ENCODE peak calls at places on chromosomes 13 and 19, in four cellular contexts. One of them, this sample, is unnamed.

GRCh38 chr13:66974174-66974573 is 256.0 kb downstream of the PCDH9 start:
- DNase-seq in K562: no peak
- DNase-seq in GM12878: no peak
- DNase-seq in HepG2: no peak
- DNase-seq in this sample: no peak

GRCh38 chr13:35675651-35676050 is 199.2 kb upstream of the MAB21L1 start:
- DNase-seq in K562: no peak
- DNase-seq in HepG2: no peak
- DNase-seq in GM12878: no peak
- DNase-seq in this sample: no peak

GRCh38 chr19:54572696-54573311 is 786 bp upstream of the LILRA2 start:
- DNase-seq in HepG2: no peak
- DNase-seq in GM12878: no peak
- DNase-seq in K562: peak
- DNase-seq in this sample: no peak

GRCh38 chr13:27744861-27745260 is 47.4 kb upstream of the GSX1 start:
- DNase-seq in GM12878: no peak
- DNase-seq in HepG2: no peak
- DNase-seq in K562: no peak
- DNase-seq in this sample: peak

GRCh38 chr19:6765738-6766356 is 1.4 kb downstream of the SH2D3A start:
- DNase-seq in GM12878: no peak
- DNase-seq in K562: no peak
- DNase-seq in HepG2: peak
- DNase-seq in this sample: peak

GRCh38 chr13:79805317-79805716 is 324.4 kb downstream of the NDFIP2 start:
- DNase-seq in K562: no peak
- DNase-seq in HepG2: no peak
- DNase-seq in GM12878: no peak
- DNase-seq in this sample: no peak

GRCh38 chr19:18144361-18144760 is 8.6 kb upstream of the PIK3R2 start:
- DNase-seq in GM12878: no peak
- DNase-seq in K562: no peak
- DNase-seq in HepG2: no peak
- DNase-seq in this sample: no peak

GRCh38 chr19:18674616-18675015 is 8.9 kb upstream of the CRTC1 start:
- DNase-seq in HepG2: no peak
- DNase-seq in K562: no peak
- DNase-seq in GM12878: no peak
- DNase-seq in this sample: no peak

GRCh38 chr13:31322025-31322424 is 122.2 kb downstream of the B3GLCT start:
- DNase-seq in GM12878: no peak
- DNase-seq in HepG2: no peak
- DNase-seq in K562: no peak
- DNase-seq in this sample: no peak

GRCh38 chr19:31149306-31149975 is 199.8 kb downstream of the TSHZ3 start:
- DNase-seq in GM12878: no peak
- DNase-seq in K562: no peak
- DNase-seq in HepG2: no peak
- DNase-seq in this sample: no peak

GRCh38 chr19:7731218-7731595 is 703 bp downstream of the CLEC4G start:
- DNase-seq in K562: no peak
- DNase-seq in GM12878: no peak
- DNase-seq in HepG2: no peak
- DNase-seq in this sample: no peak

GRCh38 chr19:24140099-24140498 is 53.1 kb downstream of the ZNF254 start:
- DNase-seq in HepG2: peak
- DNase-seq in K562: no peak
- DNase-seq in GM12878: no peak
- DNase-seq in this sample: no peak

GRCh38 chr13:51557875-51558604 is 26.2 kb upstream of the WDFY2 start:
- DNase-seq in GM12878: no peak
- DNase-seq in HepG2: no peak
- DNase-seq in K562: no peak
- DNase-seq in this sample: no peak

GRCh38 chr19:51094696-51095279 is 12.1 kb upstream of the KLK14 start:
- DNase-seq in K562: peak
- DNase-seq in GM12878: no peak
- DNase-seq in HepG2: peak
- DNase-seq in this sample: peak

GRCh38 chr19:32779082-32779481 is 59.5 kb downstream of the TDRD12 start:
- DNase-seq in K562: no peak
- DNase-seq in GM12878: no peak
- DNase-seq in HepG2: no peak
- DNase-seq in this sample: no peak

GRCh38 chr13:94799330-94799729 is 87.0 kb upstream of the SOX21 start:
- DNase-seq in K562: no peak
- DNase-seq in HepG2: no peak
- DNase-seq in GM12878: no peak
- DNase-seq in this sample: no peak

GRCh38 chr19:16157601-16158000 is 14.1 kb downstream of the HSH2D start:
- DNase-seq in GM12878: no peak
- DNase-seq in HepG2: no peak
- DNase-seq in K562: no peak
- DNase-seq in this sample: no peak

GRCh38 chr13:50787316-50788195 is 55.9 kb downstream of the DLEU7 start:
- DNase-seq in GM12878: no peak
- DNase-seq in K562: no peak
- DNase-seq in HepG2: no peak
- DNase-seq in this sample: no peak

GRCh38 chr13:26880741-26881140 is 120.2 kb upstream of the GPR12 start:
- DNase-seq in GM12878: no peak
- DNase-seq in HepG2: no peak
- DNase-seq in K562: no peak
- DNase-seq in this sample: no peak

GRCh38 chr19:5877869-5878268 is 7.5 kb upstream of the FUT5 start:
- DNase-seq in HepG2: peak
- DNase-seq in K562: no peak
- DNase-seq in GM12878: no peak
- DNase-seq in this sample: no peak

GRCh38 chr19:50344661-50345318 is 15.6 kb upstream of the KCNC3 start:
- DNase-seq in K562: no peak
- DNase-seq in HepG2: no peak
- DNase-seq in GM12878: peak
- DNase-seq in this sample: no peak

GRCh38 chr13:93529961-93530360 is 303.4 kb downstream of the GPC6 start:
- DNase-seq in GM12878: no peak
- DNase-seq in K562: no peak
- DNase-seq in HepG2: no peak
- DNase-seq in this sample: no peak

GRCh38 chr13:31374682-31375081 is 174.9 kb downstream of the B3GLCT start:
- DNase-seq in K562: no peak
- DNase-seq in HepG2: no peak
- DNase-seq in GM12878: no peak
- DNase-seq in this sample: no peak

GRCh38 chr19:35153701-35154534 is 617 bp upstream of the FXYD5 start:
- DNase-seq in HepG2: no peak
- DNase-seq in GM12878: no peak
- DNase-seq in K562: peak
- DNase-seq in this sample: peak

GRCh38 chr13:46571941-46572340 is 19.0 kb downstream of the LRCH1 start:
- DNase-seq in GM12878: no peak
- DNase-seq in HepG2: no peak
- DNase-seq in K562: no peak
- DNase-seq in this sample: no peak

GRCh38 chr13:35469781-35470380 is 6.6 kb downstream of the MAB21L1 start:
- DNase-seq in HepG2: no peak
- DNase-seq in K562: no peak
- DNase-seq in GM12878: no peak
- DNase-seq in this sample: no peak

GRCh38 chr19:7196721-7197168 is 97.5 kb downstream of the INSR start:
- DNase-seq in K562: no peak
- DNase-seq in GM12878: no peak
- DNase-seq in HepG2: no peak
- DNase-seq in this sample: no peak

GRCh38 chr19:13827656-13828055 is 32.4 kb downstream of the ZSWIM4 start:
- DNase-seq in HepG2: no peak
- DNase-seq in K562: no peak
- DNase-seq in GM12878: no peak
- DNase-seq in this sample: no peak

GRCh38 chr13:48500652-48501197 is 32.2 kb downstream of the RCBTB2 start:
- DNase-seq in HepG2: peak
- DNase-seq in GM12878: no peak
- DNase-seq in K562: no peak
- DNase-seq in this sample: no peak

GRCh38 chr19:4710281-4710600 is 13.4 kb downstream of the DPP9 start:
- DNase-seq in HepG2: no peak
- DNase-seq in GM12878: no peak
- DNase-seq in K562: no peak
- DNase-seq in this sample: no peak

GRCh38 chr19:49224856-49225255 is 67.3 kb downstream of the TRPM4 start:
- DNase-seq in HepG2: peak
- DNase-seq in GM12878: no peak
- DNase-seq in K562: peak
- DNase-seq in this sample: peak

GRCh38 chr19:38665950-38666661 is 18.7 kb downstream of the ACTN4 start:
- DNase-seq in GM12878: no peak
- DNase-seq in HepG2: peak
- DNase-seq in K562: no peak
- DNase-seq in this sample: peak
- TF ChIP-seq CREM in GM12878: no peak
- TF ChIP-seq CREM in HepG2: no peak
- TF ChIP-seq CREM in K562: no peak
- TF ChIP-seq CREM in this sample: no peak

GRCh38 chr19:10424011-10424637 is 3.8 kb downstream of the PDE4A start:
- DNase-seq in GM12878: no peak
- DNase-seq in HepG2: peak
- DNase-seq in K562: peak
- DNase-seq in this sample: peak

GRCh38 chr19:10422846-10423245 is 2.5 kb downstream of the PDE4A start:
- DNase-seq in GM12878: no peak
- DNase-seq in K562: no peak
- DNase-seq in HepG2: no peak
- DNase-seq in this sample: no peak

GRCh38 chr19:10421240-10421948 is 1.1 kb downstream of the PDE4A start:
- DNase-seq in K562: no peak
- DNase-seq in HepG2: no peak
- DNase-seq in GM12878: no peak
- DNase-seq in this sample: no peak

GRCh38 chr19:10420444-10421239 is at the start of gene PDE4A:
- DNase-seq in GM12878: no peak
- DNase-seq in HepG2: no peak
- DNase-seq in K562: peak
- DNase-seq in this sample: peak

DNA sequence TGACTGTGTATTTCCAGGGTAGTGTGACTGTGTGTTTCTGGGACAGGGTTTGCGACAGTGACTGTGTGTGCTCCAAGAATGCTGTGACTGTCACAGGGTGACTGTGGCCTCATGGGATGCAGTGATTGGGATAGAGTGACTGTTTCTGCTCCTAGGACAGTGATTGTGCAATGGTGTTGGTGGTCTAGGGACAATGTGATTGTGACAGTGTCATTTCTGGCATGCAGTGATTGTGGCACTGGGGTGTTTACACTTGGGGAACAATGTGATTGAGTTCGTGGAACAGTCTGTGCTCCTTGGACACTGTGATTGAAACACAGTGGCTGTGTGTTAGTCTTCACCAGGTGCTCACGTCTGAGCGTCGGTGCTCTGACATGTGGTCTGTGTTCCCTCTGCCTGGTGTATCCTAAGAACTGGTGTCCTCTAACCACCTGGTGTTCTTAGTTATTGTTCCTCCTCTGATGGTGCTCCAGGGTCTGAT is 1.7 kb downstream of the PDE4A start:
- DNase-seq in HepG2: no peak
- DNase-seq in GM12878: no peak
- DNase-seq in K562: no peak
- DNase-seq in this sample: no peak
- TF ChIP-seq CREM in HepG2: no peak
- TF ChIP-seq CREM in GM12878: no peak
- TF ChIP-seq CREM in K562: no peak
- TF ChIP-seq CREM in this sample: no peak

GRCh38 chr13:112187527-112188297 is 120.8 kb downstream of the SOX1 start:
- DNase-seq in GM12878: no peak
- DNase-seq in HepG2: no peak
- DNase-seq in K562: no peak
- DNase-seq in this sample: no peak
- TF ChIP-seq CREM in GM12878: no peak
- TF ChIP-seq CREM in HepG2: no peak
- TF ChIP-seq CREM in K562: no peak
- TF ChIP-seq CREM in this sample: no peak

GRCh38 chr19:44002212-44002565 is 568 bp upstream of the ZNF230 start:
- DNase-seq in GM12878: no peak
- DNase-seq in K562: peak
- DNase-seq in HepG2: no peak
- DNase-seq in this sample: no peak

GRCh38 chr19:44005968-44006367 is 3.2 kb downstream of the ZNF230 start:
- DNase-seq in K562: no peak
- DNase-seq in GM12878: no peak
- DNase-seq in HepG2: no peak
- DNase-seq in this sample: no peak

GRCh38 chr19:44007473-44007872 is 4.7 kb downstream of the ZNF230 start:
- DNase-seq in HepG2: no peak
- DNase-seq in K562: no peak
- DNase-seq in GM12878: no peak
- DNase-seq in this sample: no peak

GRCh38 chr19:44002566-44003460 is at the start of gene ZNF230:
- DNase-seq in HepG2: peak
- DNase-seq in GM12878: peak
- DNase-seq in K562: peak
- DNase-seq in this sample: peak

GRCh38 chr19:44003461-44004134 is 841 bp downstream of the ZNF230 start:
- DNase-seq in K562: peak
- DNase-seq in GM12878: no peak
- DNase-seq in HepG2: peak
- DNase-seq in this sample: no peak
- TF ChIP-seq CREM in K562: no peak
- TF ChIP-seq CREM in GM12878: no peak
- TF ChIP-seq CREM in HepG2: no peak
- TF ChIP-seq CREM in this sample: no peak

GRCh38 chr19:1324249-1324791 is 38.6 kb downstream of the EFNA2 start:
- DNase-seq in HepG2: no peak
- DNase-seq in GM12878: no peak
- DNase-seq in K562: no peak
- DNase-seq in this sample: no peak

GRCh38 chr19:1322198-1322981 is 36.7 kb downstream of the EFNA2 start:
- DNase-seq in HepG2: no peak
- DNase-seq in GM12878: no peak
- DNase-seq in K562: no peak
- DNase-seq in this sample: no peak

GRCh38 chr19:1318678-1319471 is 33.2 kb downstream of the EFNA2 start:
- DNase-seq in HepG2: no peak
- DNase-seq in GM12878: no peak
- DNase-seq in K562: no peak
- DNase-seq in this sample: no peak

GRCh38 chr19:1324792-1325567 is 39.3 kb downstream of the EFNA2 start:
- DNase-seq in K562: peak
- DNase-seq in HepG2: peak
- DNase-seq in GM12878: no peak
- DNase-seq in this sample: peak

GRCh38 chr19:1321539-1321938 is 35.9 kb downstream of the EFNA2 start:
- DNase-seq in GM12878: no peak
- DNase-seq in K562: no peak
- DNase-seq in HepG2: no peak
- DNase-seq in this sample: no peak
- TF ChIP-seq CREM in GM12878: no peak
- TF ChIP-seq CREM in K562: no peak
- TF ChIP-seq CREM in HepG2: no peak
- TF ChIP-seq CREM in this sample: no peak

This sample was measured in WTC11.